ENCODE peak calls at places on chromosome 2, in six cellular contexts. M, N, T, J, P and S are unnamed samples.

GRCh38 chr2:9091819-9092218 is 88.3 kb upstream of the MBOAT2 start:
- DNase-seq in M (no peak), N (no peak), T (no peak), J (no peak), P (no peak), S (no peak)

GRCh38 chr2:19336781-19337180 is 21.6 kb downstream of the OSR1 start:
- DNase-seq in M (no peak), N (no peak), T (no peak), J (no peak), P (no peak), S (no peak)

GRCh38 chr2:103396152-103396551 is 634.3 kb downstream of the TMEM182 start:
- DNase-seq in M (no peak), N (no peak), T (no peak), J (no peak), P (peak; percentile 46), S (no peak)

GRCh38 chr2:230974096-230974913 is 21.6 kb upstream of the SPATA3 start:
- DNase-seq in M (no peak), N (no peak), T (no peak), J (no peak), P (no peak), S (no peak)

GRCh38 chr2:30421551-30422436 is 25.3 kb upstream of the LCLAT1 start:
- DNase-seq in M (no peak), N (no peak), T (no peak), J (no peak), P (peak; percentile 25), S (no peak)

GRCh38 chr2:73107211-73107926 is 5.4 kb downstream of the RAB11FIP5 start:
- DNase-seq in M (no peak), N (peak; percentile 50), T (no peak), J (no peak), P (no peak), S (no peak)

GRCh38 chr2:137096693-137097092 is 331.3 kb downstream of the THSD7B start:
- DNase-seq in M (no peak), N (no peak), T (no peak), J (no peak), P (peak; percentile 57), S (no peak)

GRCh38 chr2:232204457-232204931 is 174.1 kb upstream of the ALPP start:
- DNase-seq in M (no peak), N (no peak), T (no peak), J (no peak), P (no peak), S (peak; percentile 22)

GRCh38 chr2:176139621-176140020 is 10.1 kb downstream of the HOXD8 start:
- DNase-seq in M (no peak), N (no peak), T (no peak), J (no peak), P (no peak), S (no peak)

GRCh38 chr2:29228276-29228675 is 113.1 kb downstream of the CLIP4 start:
- DNase-seq in M (no peak), N (no peak), T (no peak), J (no peak), P (no peak), S (no peak)

GRCh38 chr2:234998404-234999211 is 46.8 kb downstream of the SH3BP4 start:
- DNase-seq in M (peak; percentile 38), N (no peak), T (no peak), J (no peak), P (no peak), S (no peak)

GRCh38 chr2:70123051-70123828 is 36.0 kb downstream of the PCBP1 start:
- DNase-seq in M (no peak), N (no peak), T (no peak), J (peak; percentile 76), P (peak; percentile 96), S (peak; percentile 30)

GRCh38 chr2:53018830-53019425 is 748.7 kb upstream of the CHAC2 start:
- DNase-seq in M (no peak), N (no peak), T (no peak), J (no peak), P (peak; percentile 47), S (no peak)

GRCh38 chr2:22536131-22536530 is 848.8 kb upstream of the KLHL29 start:
- DNase-seq in M (no peak), N (no peak), T (no peak), J (no peak), P (no peak), S (no peak)

GRCh38 chr2:201643216-201643651 is at the start of gene TMEM237:
- DNase-seq in M (no peak), N (no peak), T (peak; percentile 6), J (peak; percentile 67), P (peak; percentile 56), S (peak; percentile 64)
- TF ChIP-seq POLR2AphosphoS5 in M (no peak), N (peak; percentile 18), T (peak; percentile 40), J (no peak), P (no peak), S (no peak)

DNA sequence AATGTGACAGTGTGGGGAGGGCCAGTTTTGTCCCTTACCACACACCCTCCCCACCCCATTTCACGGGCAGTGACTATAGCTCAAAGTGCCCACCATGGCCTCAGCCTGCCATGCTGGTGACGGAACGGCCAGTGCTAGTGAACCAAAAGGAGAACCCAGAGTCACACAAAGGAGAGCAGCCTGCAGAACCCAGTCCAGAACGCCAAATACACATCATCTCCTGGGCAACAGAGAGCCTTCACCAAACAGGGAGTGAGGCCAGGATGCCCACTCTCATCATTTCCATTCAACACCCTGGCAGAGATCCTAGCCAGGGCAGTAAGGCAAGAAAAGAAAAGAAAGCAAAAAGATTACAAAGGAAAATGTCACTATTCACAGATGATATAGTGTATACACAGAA is 38.3 kb downstream of the HDAC4 start:
- DNase-seq in M (no peak), N (peak; percentile 5), T (no peak), J (no peak), P (no peak), S (no peak)
- TF ChIP-seq CTCF in M (no peak), N (no peak), T (no peak), J (no peak), P (no peak), S (no peak)

GRCh38 chr2:64405476-64406406 is 48.2 kb upstream of the LGALSL start:
- DNase-seq in M (peak; percentile 55), N (no peak), T (no peak), J (no peak), P (no peak), S (no peak)
- H3K4me3 ChIP-seq in M (no peak overlapping the region), N (peak overlapping the region; percentile 26), T (no peak overlapping the region), J (no peak overlapping the region), P (no peak overlapping the region), S (no peak overlapping the region)

GRCh38 chr2:203935568-203935967 is 995 bp upstream of the ICOS start:
- DNase-seq in M (no peak), N (no peak), T (no peak), J (no peak), P (no peak), S (no peak)

GRCh38 chr2:203934006-203934632 is 2.4 kb upstream of the ICOS start:
- DNase-seq in M (no peak), N (no peak), T (no peak), J (no peak), P (no peak), S (no peak)

GRCh38 chr2:203936949-203937348 is 386 bp downstream of the ICOS start:
- DNase-seq in M (no peak), N (no peak), T (no peak), J (no peak), P (no peak), S (no peak)

GRCh38 chr2:203934711-203935438 is 1.7 kb upstream of the ICOS start:
- DNase-seq in M (no peak), N (no peak), T (no peak), J (no peak), P (no peak), S (no peak)

GRCh38 chr2:203936535-203936934 is at the start of gene ICOS:
- DNase-seq in M (no peak), N (no peak), T (no peak), J (no peak), P (no peak), S (no peak)
- TF ChIP-seq POLR2AphosphoS5 in M (no peak), N (no peak), T (no peak), J (no peak), P (no peak), S (no peak)

GRCh38 chr2:173493874-173494273 is 139.2 kb downstream of the CDCA7 start:
- DNase-seq in M (no peak), N (no peak), T (no peak), J (no peak), P (peak; percentile 2), S (no peak)
- TF ChIP-seq CTCF in M (no peak), N (no peak), T (no peak), J (peak; percentile 9), P (peak; percentile 24), S (no peak)

GRCh38 chr2:96539215-96539920 is 2.8 kb downstream of the ARID5A start:
- DNase-seq in M (no peak), N (no peak), T (no peak), J (no peak), P (peak; percentile 23), S (no peak)
- H3K4me3 ChIP-seq in M (no peak overlapping the region), N (peak overlapping the region; percentile 70), T (no peak overlapping the region), J (no peak overlapping the region), P (peak overlapping the region; percentile 77), S (no peak overlapping the region)

GRCh38 chr2:101533611-101534601 is 59.0 kb upstream of the RFX8 start:
- DNase-seq in M (no peak), N (no peak), T (no peak), J (peak; percentile 49), P (peak; percentile 63), S (no peak)
- TF ChIP-seq POLR2AphosphoS5 in M (no peak), N (no peak), T (no peak), J (no peak), P (no peak), S (no peak)

GRCh38 chr2:65835106-65835505 is 402.7 kb upstream of the SPRED2 start:
- DNase-seq in M (no peak), N (no peak), T (no peak), J (no peak), P (no peak), S (no peak)

GRCh38 chr2:65835975-65836549 is 403.7 kb upstream of the SPRED2 start:
- DNase-seq in M (no peak), N (no peak), T (no peak), J (no peak), P (no peak), S (no peak)

GRCh38 chr2:65834062-65834461 is 401.7 kb upstream of the SPRED2 start:
- DNase-seq in M (no peak), N (no peak), T (no peak), J (peak; percentile 52), P (peak; percentile 48), S (no peak)

GRCh38 chr2:65831528-65831927 is 399.1 kb upstream of the SPRED2 start:
- DNase-seq in M (no peak), N (no peak), T (no peak), J (no peak), P (no peak), S (no peak)

GRCh38 chr2:65834657-65835056 is 402.3 kb upstream of the SPRED2 start:
- DNase-seq in M (no peak), N (no peak), T (no peak), J (no peak), P (no peak), S (no peak)
- TF ChIP-seq CTCF in M (no peak), N (no peak), T (no peak), J (no peak), P (no peak), S (no peak)